ENCODE peak calls at places on chromosome 14, in nine cellular contexts. D is left ventricle myocardium inferior; M is mammary epithelial cell; V is SJCRH30; P is HCT116; B is left lung; G is mucosa of descending colon; X is Caco-2; H is CD8-positive, alpha-beta memory T cell. F is an unnamed sample.

GRCh38 chr14:31449971-31450610 is 7.2 kb downstream of the DTD2 start:
- DNase-seq in D (no peak), M (peak; percentile 28), B (no peak), G (no peak), P (peak; percentile 7), H (no peak), X (peak; percentile 44), V (peak; percentile 50), F (peak; percentile 63)

GRCh38 chr14:97185186-97185585 is 388.0 kb downstream of the VRK1 start:
- DNase-seq in X (peak; percentile 4), H (no peak), D (no peak), B (no peak), P (no peak), V (peak; percentile 20), G (no peak), M (no peak), F (no peak)

GRCh38 chr14:21069388-21070082 is 569 bp upstream of the ARHGEF40 start:
- DNase-seq in V (peak; percentile 76), B (no peak), M (no peak), G (no peak), H (no peak), P (no peak), X (peak; percentile 17), D (peak; percentile 61), F (peak; percentile 54)

GRCh38 chr14:104138891-104139459 is 588 bp downstream of the KIF26A start:
- DNase-seq in H (no peak), D (peak; percentile 24), P (no peak), B (peak; percentile 28), M (no peak), G (peak; percentile 46), X (no peak), V (peak; percentile 45), F (no peak)

GRCh38 chr14:102675396-102675795 is 82.9 kb downstream of the RCOR1 start:
- DNase-seq in B (no peak), X (no peak), D (no peak), P (no peak), H (no peak), V (no peak), G (no peak), M (peak; percentile 53), F (no peak)

GRCh38 chr14:50726372-50727107 is 58.4 kb upstream of the SAV1 start:
- DNase-seq in P (no peak), G (no peak), V (no peak), X (no peak), D (no peak), M (peak; percentile 73), B (no peak), H (no peak), F (no peak)

GRCh38 chr14:52950898-52951729 is at the start of gene FERMT2:
- DNase-seq in G (peak; percentile 75), B (peak; percentile 86), V (peak; percentile 91), H (peak; percentile 39), X (peak; percentile 96), M (peak; percentile 75), P (peak; percentile 57), D (peak; percentile 92), F (peak; percentile 82)

GRCh38 chr14:52701223-52701622 is 5.8 kb upstream of the PSMC6 start:
- DNase-seq in H (no peak), G (no peak), P (no peak), V (no peak), X (no peak), D (no peak), M (peak; percentile 80), B (no peak), F (no peak)

GRCh38 chr14:69315302-69315701 is 55.3 kb downstream of the GALNT16 start:
- DNase-seq in X (no peak), B (no peak), H (no peak), D (no peak), V (peak; percentile 15), M (no peak), P (no peak), G (no peak), F (no peak)

GRCh38 chr14:90570463-90570860 is 173.6 kb downstream of the CALM1 start:
- DNase-seq in X (no peak), B (no peak), H (no peak), G (no peak), P (no peak), M (no peak), V (no peak), D (no peak), F (no peak)

GRCh38 chr14:71439247-71439646 is 493.0 kb upstream of the RGS6 start:
- DNase-seq in H (no peak), G (no peak), P (no peak), M (no peak), V (no peak), X (no peak), D (no peak), B (no peak), F (no peak)

GRCh38 chr14:26173581-26173980 is 424.3 kb downstream of the NOVA1 start:
- DNase-seq in V (no peak), G (no peak), X (no peak), P (no peak), D (no peak), B (no peak), M (no peak), H (no peak), F (no peak)

GRCh38 chr14:95614335-95614734 is 71.9 kb upstream of the TCL1B start:
- DNase-seq in P (no peak), M (peak; percentile 12), H (no peak), G (no peak), D (no peak), B (no peak), X (peak; percentile 9), V (no peak), F (no peak)

GRCh38 chr14:53368714-53369191 is 215.6 kb upstream of the DDHD1 start:
- DNase-seq in B (no peak), V (no peak), D (no peak), P (no peak), X (no peak), G (no peak), M (peak; percentile 30), H (no peak), F (peak; percentile 71)

GRCh38 chr14:37553935-37554550 is 41.0 kb downstream of the FOXA1 start:
- DNase-seq in B (no peak), P (no peak), G (no peak), D (no peak), M (no peak), X (no peak), H (no peak), V (no peak), F (no peak)
- H3K9me3 ChIP-seq in B (no peaks in the 10 kb centered on the region), P (no peaks in the 10 kb centered on the region), G (peaks cover 4% of the 10 kb centered on the region), D (peaks cover 32% of the 10 kb centered on the region), M (no peaks in the 10 kb centered on the region), X (peaks cover 32% of the 10 kb centered on the region), H (no peaks in the 10 kb centered on the region), V (peaks cover 3% of the 10 kb centered on the region), F (no peaks in the 10 kb centered on the region)

DNA sequence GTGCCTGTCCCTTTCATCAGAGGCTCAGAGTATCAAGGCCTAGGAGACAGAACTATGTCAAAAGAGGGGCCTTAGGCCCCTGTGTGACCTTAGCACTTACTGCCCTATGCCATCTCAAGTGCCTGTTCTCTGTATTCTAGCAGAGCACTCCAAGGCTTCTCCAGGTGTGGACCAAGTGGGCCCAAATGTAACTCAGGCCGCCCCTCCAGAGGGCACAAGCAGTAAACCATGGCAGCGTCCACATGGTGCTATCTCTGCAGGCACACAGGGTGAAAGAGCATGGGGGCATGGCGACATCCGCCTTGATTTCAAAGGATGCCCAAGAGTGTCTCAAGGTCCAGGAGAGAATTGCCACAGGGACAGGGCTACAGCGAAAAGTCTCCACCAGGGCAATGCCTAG is 628.7 kb downstream of the RPS29 start:
- DNase-seq in H (no peak), V (no peak), G (no peak), X (no peak), D (no peak), P (no peak), B (no peak), M (no peak), F (no peak)
- H3K4me3 ChIP-seq in H (no peak overlapping the region), V (no peak overlapping the region), G (no peak overlapping the region), X (no peak overlapping the region), D (no peak overlapping the region), P (no peak overlapping the region), B (no peak overlapping the region), M (no peak overlapping the region), F (no peak overlapping the region)

GRCh38 chr14:78184151-78184550 is 14.0 kb downstream of the NRXN3 start:
- DNase-seq in X (no peak), G (no peak), H (no peak), V (no peak), M (no peak), P (no peak), B (no peak), D (no peak), F (no peak)

DNA sequence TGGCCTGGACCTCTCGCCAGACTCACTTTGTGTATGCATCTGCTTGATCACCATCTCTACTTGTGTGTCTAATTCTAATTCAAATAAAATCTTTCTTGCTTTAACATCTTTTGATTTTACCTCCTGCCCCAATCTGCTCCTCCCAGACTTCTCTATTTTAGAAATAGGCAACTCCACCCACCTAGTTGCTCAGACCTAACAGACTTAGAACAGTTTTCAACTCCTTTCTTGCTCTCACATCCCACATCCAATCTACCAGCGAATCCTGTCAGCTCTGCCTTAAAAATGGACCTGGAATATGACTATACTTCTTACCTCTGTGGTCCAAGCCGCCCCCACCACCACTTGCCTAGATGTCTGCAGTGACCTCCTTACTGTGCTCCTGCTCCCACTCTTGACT is 18.7 kb downstream of the NRXN3 start:
- DNase-seq in G (no peak), X (no peak), V (no peak), M (no peak), P (no peak), H (no peak), D (no peak), B (no peak), F (no peak)
- H3K9me3 ChIP-seq in G (no peaks in the 10 kb centered on the region), X (no peaks in the 10 kb centered on the region), V (no peaks in the 10 kb centered on the region), M (peaks cover 8% of the 10 kb centered on the region), P (no peaks in the 10 kb centered on the region), H (no peaks in the 10 kb centered on the region), D (no peaks in the 10 kb centered on the region), B (no peaks in the 10 kb centered on the region), F (no peaks in the 10 kb centered on the region)

GRCh38 chr14:38210587-38211257 is 3.0 kb downstream of the SSTR1 start:
- DNase-seq in P (no peak), D (peak; percentile 15), B (no peak), M (no peak), V (no peak), H (no peak), G (no peak), X (no peak), F (no peak)

GRCh38 chr14:38209572-38210159 is 2.0 kb downstream of the SSTR1 start:
- DNase-seq in X (no peak), P (no peak), H (no peak), B (no peak), D (no peak), G (peak; percentile 47), M (no peak), V (no peak), F (no peak)

GRCh38 chr14:38211258-38211735 is 3.6 kb downstream of the SSTR1 start:
- DNase-seq in D (no peak), X (no peak), P (no peak), M (no peak), H (no peak), B (no peak), V (no peak), G (no peak), F (no peak)

GRCh38 chr14:38208825-38209562 is 1.3 kb downstream of the SSTR1 start:
- DNase-seq in P (no peak), D (peak; percentile 13), B (no peak), H (no peak), X (peak; percentile 85), G (peak; percentile 74), M (no peak), V (no peak), F (no peak)

DNA sequence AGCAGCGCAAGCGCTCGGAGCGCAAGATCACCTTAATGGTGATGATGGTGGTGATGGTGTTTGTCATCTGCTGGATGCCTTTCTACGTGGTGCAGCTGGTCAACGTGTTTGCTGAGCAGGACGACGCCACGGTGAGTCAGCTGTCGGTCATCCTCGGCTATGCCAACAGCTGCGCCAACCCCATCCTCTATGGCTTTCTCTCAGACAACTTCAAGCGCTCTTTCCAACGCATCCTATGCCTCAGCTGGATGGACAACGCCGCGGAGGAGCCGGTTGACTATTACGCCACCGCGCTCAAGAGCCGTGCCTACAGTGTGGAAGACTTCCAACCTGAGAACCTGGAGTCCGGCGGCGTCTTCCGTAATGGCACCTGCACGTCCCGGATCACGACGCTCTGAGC is 2.5 kb downstream of the SSTR1 start:
- DNase-seq in B (no peak), M (no peak), D (no peak), V (no peak), G (no peak), H (no peak), P (no peak), X (no peak), F (no peak)
- H3K4me3 ChIP-seq in B (peak overlapping the region; percentile 37), M (no peak overlapping the region), D (peak overlapping the region; percentile 65), V (no peak overlapping the region), G (no peak overlapping the region), H (no peak overlapping the region), P (no peak overlapping the region), X (no peak overlapping the region), F (no peak overlapping the region)

F was measured in HAP-1.